ENCODE peak calls at places on chromosomes 11 and 22, in eight cellular contexts. U is GM23338; R is CD8-positive, alpha-beta T cell; E is ovary; M is cardiac muscle cell; V is SK-N-SH; Z is CD4-positive, alpha-beta memory T cell; N is GM23248. O is an unnamed sample.

GRCh38 chr22:39185601-39186012 is 33.1 kb upstream of the CBX7 start:
- DNase-seq in N (peak; percentile 98), M (peak; percentile 86), V (no peak), E (no peak), Z (no peak), R (no peak), U (no peak), O (peak; percentile 42)

GRCh38 chr11:114762437-114762836 is 84.1 kb downstream of the NXPE2 start:
- DNase-seq in M (peak; percentile 75), Z (no peak), N (peak; percentile 75), U (peak; percentile 83), E (peak; percentile 27), V (peak; percentile 77), R (no peak), O (peak; percentile 44)

GRCh38 chr11:33737362-33737821 is 1.2 kb upstream of the CD59 start:
- DNase-seq in R (no peak), E (no peak), N (peak; percentile 50), M (no peak), V (no peak), U (no peak), Z (no peak), O (no peak)

GRCh38 chr11:47605921-47606320 is 11.7 kb upstream of the C1QTNF4 start:
- DNase-seq in Z (no peak), N (no peak), V (no peak), U (no peak), R (no peak), E (no peak), M (no peak), O (no peak)

GRCh38 chr11:88301478-88302140 is 35.9 kb downstream of the CTSC start:
- DNase-seq in U (no peak), M (peak; percentile 36), V (no peak), E (no peak), R (no peak), N (no peak), Z (peak; percentile 15), O (no peak)

GRCh38 chr11:117458275-117459120 is 130.8 kb downstream of the CEP164 start:
- DNase-seq in Z (no peak), R (no peak), E (no peak), U (no peak), M (no peak), V (no peak), N (no peak), O (no peak)

GRCh38 chr11:44006882-44007495 is 40.8 kb upstream of the ACCSL start:
- DNase-seq in M (no peak), R (no peak), N (no peak), V (no peak), E (peak; percentile 21), U (no peak), Z (no peak), O (no peak)

GRCh38 chr11:85941380-85941973 is 86.3 kb downstream of the CCDC83 start:
- DNase-seq in R (no peak), U (peak; percentile 77), M (peak; percentile 86), N (peak; percentile 71), V (peak; percentile 63), Z (no peak), E (peak; percentile 48), O (peak; percentile 27)

GRCh38 chr11:120880791-120881190 is 143.1 kb upstream of the TBCEL start:
- DNase-seq in M (no peak), U (no peak), E (no peak), R (no peak), V (no peak), N (peak; percentile 79), Z (no peak), O (no peak)

GRCh38 chr22:50232481-50233151 is 12.2 kb downstream of the TUBGCP6 start:
- DNase-seq in N (no peak), Z (no peak), M (no peak), E (no peak), U (no peak), V (no peak), R (no peak), O (no peak)
- H3K36me3 ChIP-seq in N (no peaks in the 10 kb centered on the region), Z (peaks cover 31% of the 10 kb centered on the region), M (no peaks in the 10 kb centered on the region), E (no peaks in the 10 kb centered on the region), U (no peaks in the 10 kb centered on the region), V (peaks cover 4% of the 10 kb centered on the region), R (peaks cover 23% of the 10 kb centered on the region), O (peaks cover 73% of the 10 kb centered on the region)

GRCh38 chr11:16788141-16789060 is 50.0 kb downstream of the C11orf58 start:
- DNase-seq in R (peak; percentile 53), U (peak; percentile 83), M (peak; percentile 84), N (peak; percentile 88), E (peak; percentile 40), V (peak; percentile 83), Z (peak; percentile 41), O (peak; percentile 41)
- H3K36me3 ChIP-seq in R (no peaks in the 10 kb centered on the region), U (no peaks in the 10 kb centered on the region), M (peaks cover 24% of the 10 kb centered on the region), N (no peaks in the 10 kb centered on the region), E (no peaks in the 10 kb centered on the region), V (no peaks in the 10 kb centered on the region), Z (no peaks in the 10 kb centered on the region), O (peaks cover 38% of the 10 kb centered on the region)

DNA sequence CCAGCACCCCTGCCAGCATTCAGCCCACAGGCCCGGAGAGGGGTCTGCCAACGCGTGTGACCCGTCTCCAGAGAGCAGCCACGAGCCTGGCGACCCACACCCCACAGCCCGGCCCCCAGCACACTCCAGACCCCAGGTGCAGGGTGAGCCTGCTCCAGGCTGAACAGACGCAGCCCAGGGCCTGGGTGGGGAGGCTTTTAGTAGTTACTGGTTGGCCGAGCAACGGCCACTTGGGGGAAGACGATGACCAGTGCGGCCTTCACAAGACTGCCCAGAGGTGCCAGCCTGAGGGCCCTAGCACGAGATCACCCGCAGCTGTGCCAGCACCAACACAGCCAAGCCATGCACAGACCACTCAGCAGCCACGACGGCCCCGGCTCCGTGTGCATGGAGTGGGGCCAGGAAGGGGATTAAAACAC is 47.8 kb downstream of the BRD1 start:
- DNase-seq in R (no peak), V (no peak), M (no peak), E (no peak), U (no peak), N (no peak), Z (no peak), O (no peak)
- H3K36me3 ChIP-seq in R (peaks cover 10% of the 10 kb centered on the region), V (no peaks in the 10 kb centered on the region), M (peaks cover 12% of the 10 kb centered on the region), E (no peaks in the 10 kb centered on the region), U (no peaks in the 10 kb centered on the region), N (peaks cover 3% of the 10 kb centered on the region), Z (peaks cover 54% of the 10 kb centered on the region), O (peaks cover 6% of the 10 kb centered on the region)

GRCh38 chr11:46404476-46405017 is 13.0 kb upstream of the CHRM4 start:
- DNase-seq in R (no peak), U (no peak), E (no peak), V (no peak), Z (no peak), M (no peak), N (peak; percentile 20), O (no peak)

GRCh38 chr11:46408407-46408986 is 16.9 kb upstream of the CHRM4 start:
- DNase-seq in E (no peak), V (no peak), Z (no peak), U (no peak), M (no peak), N (no peak), R (no peak), O (no peak)

GRCh38 chr11:46402957-46403902 is 11.7 kb upstream of the CHRM4 start:
- DNase-seq in E (no peak), N (no peak), R (no peak), V (peak; percentile 9), U (no peak), Z (no peak), M (no peak), O (no peak)

GRCh38 chr11:46410021-46410420 is 18.4 kb upstream of the CHRM4 start:
- DNase-seq in Z (no peak), V (no peak), R (no peak), U (peak; percentile 82), N (no peak), E (no peak), M (peak; percentile 36), O (no peak)

DNA sequence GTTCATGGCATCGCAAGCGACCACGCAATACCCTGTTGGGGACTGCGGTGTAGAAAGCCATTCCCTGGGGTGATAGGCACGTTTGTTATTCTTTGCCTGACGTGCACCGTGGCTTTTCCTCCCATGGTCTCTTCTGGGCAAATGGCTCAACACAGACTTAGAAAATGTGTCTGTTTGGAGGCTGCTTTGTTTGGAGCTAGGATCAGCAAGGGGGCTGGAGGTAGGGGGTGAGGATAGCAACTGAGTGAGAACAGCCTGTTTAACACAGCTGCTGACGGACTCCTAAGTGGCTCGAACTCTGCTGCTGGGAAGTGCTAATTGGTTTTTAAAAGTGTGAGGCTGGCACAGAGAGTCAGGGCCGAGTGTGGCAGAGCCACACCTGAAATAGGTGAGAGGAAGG is 16.1 kb upstream of the CHRM4 start:
- DNase-seq in E (no peak), M (no peak), R (no peak), U (no peak), N (no peak), Z (no peak), V (no peak), O (no peak)
- H3K36me3 ChIP-seq in E (peaks cover 2% of the 10 kb centered on the region), M (peaks cover 4% of the 10 kb centered on the region), R (peaks cover 30% of the 10 kb centered on the region), U (no peaks in the 10 kb centered on the region), N (no peaks in the 10 kb centered on the region), Z (peaks cover 55% of the 10 kb centered on the region), V (peaks cover 17% of the 10 kb centered on the region), O (no peaks in the 10 kb centered on the region)

DNA sequence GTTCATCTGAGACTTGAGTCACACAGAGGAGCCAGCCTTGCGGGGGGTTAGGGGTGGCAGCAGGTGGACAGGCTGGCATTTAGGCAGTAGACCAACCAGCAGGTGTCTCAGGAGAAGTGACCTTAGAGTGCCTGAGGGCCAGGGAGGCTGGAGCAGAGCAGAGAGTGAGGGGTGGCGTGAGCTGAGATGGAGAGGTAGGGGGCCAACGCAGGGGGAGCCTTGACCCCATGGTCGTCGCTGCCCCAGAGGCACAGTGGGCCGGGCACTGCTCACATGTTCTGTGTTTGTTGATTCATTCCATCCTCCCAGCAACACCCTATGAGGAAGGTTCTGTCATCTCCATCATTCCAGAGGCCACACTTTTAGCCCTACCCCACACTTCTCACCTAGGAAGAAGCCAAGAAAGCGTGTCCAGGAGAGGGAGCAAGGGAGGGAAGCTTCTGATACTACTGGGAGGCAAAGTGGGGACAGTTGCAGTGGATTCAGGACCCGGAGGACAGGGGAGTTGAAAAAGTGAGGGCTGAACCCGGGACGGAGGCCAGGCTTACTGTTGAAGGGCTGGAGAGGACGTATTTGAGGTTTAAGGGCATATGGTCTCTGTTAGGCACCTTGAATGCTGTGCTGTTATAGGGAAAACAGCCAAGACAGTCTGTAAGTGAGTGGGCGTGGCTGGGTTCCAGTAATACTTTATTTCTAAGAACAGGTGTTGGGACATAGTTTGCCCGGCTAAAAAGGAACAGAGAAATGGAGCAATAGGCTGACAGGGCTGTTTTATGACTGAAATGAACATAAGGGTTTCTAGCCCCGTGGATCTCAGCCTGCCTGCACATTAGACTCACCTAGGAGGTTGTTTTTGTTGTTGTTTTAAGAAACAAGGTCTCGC is 7.3 kb downstream of the SART1 start:
- DNase-seq in E (no peak), M (no peak), R (no peak), V (no peak), U (no peak), Z (no peak), N (peak; percentile 19), O (no peak)
- H3K36me3 ChIP-seq in E (no peaks in the 10 kb centered on the region), M (peaks cover 31% of the 10 kb centered on the region), R (peaks cover 43% of the 10 kb centered on the region), V (peaks cover 50% of the 10 kb centered on the region), U (no peaks in the 10 kb centered on the region), Z (peaks cover 64% of the 10 kb centered on the region), N (peaks cover 11% of the 10 kb centered on the region), O (peaks cover 40% of the 10 kb centered on the region)

O was measured in tibial nerve.